ENCODE peak calls at places on chromosomes 11 and 22, in eight cellular contexts. G is HuH-7; I is stimulated activated CD8-positive, alpha-beta memory T cell treated with anti-CD3 and anti-CD28 coated beads, Interleukin-12 subunit alpha, Interleukin-12 subunit beta, amount 100 ng/mL, for 4 hours; Z is non-pigmented ciliary epithelial cell; H is LoVo; P is fibroblast of mammary gland; N is fibroblast of lung; M is endothelial cell. L is an unnamed sample.

GRCh38 chr11:110430267-110431211 is 791 bp downstream of the FDX1 start:
- DNase-seq in G (peak; percentile 25), I (no peak), Z (no peak), H (no peak), P (peak; percentile 48), N (peak; percentile 50), M (no peak), L (peak; percentile 63)

GRCh38 chr11:2142762-2143202 is 3.6 kb upstream of the IGF2 start:
- DNase-seq in G (no peak), I (no peak), Z (no peak), H (no peak), P (peak; percentile 42), N (no peak), M (no peak), L (no peak)

GRCh38 chr11:32100495-32100894 is 9.6 kb downstream of the RCN1 start:
- DNase-seq in G (no peak), I (no peak), Z (no peak), H (no peak), P (peak; percentile 52), N (no peak), M (no peak), L (no peak)

GRCh38 chr11:95520361-95520760 is 269.2 kb downstream of the FAM76B start:
- DNase-seq in G (no peak), I (no peak), Z (no peak), H (no peak), P (no peak), N (no peak), M (no peak), L (no peak)

GRCh38 chr11:88231894-88232482 is 56.7 kb upstream of the RAB38 start:
- DNase-seq in G (peak; percentile 23), I (no peak), Z (peak; percentile 5), H (peak; percentile 24), P (peak; percentile 62), N (peak; percentile 61), M (peak; percentile 41), L (no peak)

GRCh38 chr22:46480396-46480795 is 57.0 kb downstream of the CELSR1 start:
- DNase-seq in G (no peak), I (no peak), Z (no peak), H (no peak), P (no peak), N (no peak), M (no peak), L (no peak)

GRCh38 chr11:91717169-91717568 is 507.4 kb upstream of the FAT3 start:
- DNase-seq in G (no peak), I (no peak), Z (no peak), H (no peak), P (no peak), N (no peak), M (no peak), L (no peak)

GRCh38 chr11:124837491-124837856 is 27.8 kb upstream of the ROBO3 start:
- DNase-seq in G (peak; percentile 62), I (no peak), Z (peak; percentile 89), H (peak; percentile 57), P (peak; percentile 91), N (peak; percentile 93), M (peak; percentile 34), L (no peak)

GRCh38 chr11:72584293-72584921 is 89.8 kb downstream of the PDE2A start:
- DNase-seq in G (no peak), I (peak; percentile 46), Z (no peak), H (no peak), P (peak; percentile 38), N (peak; percentile 6), M (peak; percentile 36), L (no peak)

GRCh38 chr22:17217179-17217578 is 2.1 kb downstream of the ADA2 start:
- DNase-seq in G (no peak), I (no peak), Z (no peak), H (no peak), P (no peak), N (no peak), M (no peak), L (no peak)

GRCh38 chr11:110755961-110756360 is 43.7 kb upstream of the ARHGAP20 start:
- DNase-seq in G (no peak), I (no peak), Z (no peak), H (no peak), P (no peak), N (peak; percentile 34), M (no peak), L (no peak)

GRCh38 chr11:102148059-102148458 is 37.8 kb downstream of the YAP1 start:
- DNase-seq in G (no peak), I (no peak), Z (no peak), H (no peak), P (no peak), N (no peak), M (no peak), L (no peak)

GRCh38 chr22:19213496-19214473 is 35.2 kb upstream of the SLC25A1 start:
- DNase-seq in G (no peak), I (no peak), Z (no peak), H (no peak), P (no peak), N (peak; percentile 72), M (no peak), L (peak; percentile 20)

GRCh38 chr11:2425506-2425905 is 18.8 kb downstream of the TRPM5 start:
- DNase-seq in G (no peak), I (no peak), Z (no peak), H (no peak), P (no peak), N (no peak), M (no peak), L (no peak)

GRCh38 chr11:2107941-2108630 is 31.1 kb downstream of the IGF2 start:
- DNase-seq in G (no peak), I (no peak), Z (no peak), H (no peak), P (no peak), N (no peak), M (no peak), L (no peak)

GRCh38 chr22:25176175-25176574 is 23.5 kb upstream of the CRYBB3 start:
- DNase-seq in G (no peak), I (no peak), Z (no peak), H (no peak), P (no peak), N (no peak), M (no peak), L (no peak)

GRCh38 chr11:75583710-75584658 is 21.9 kb downstream of the SERPINH1 start:
- DNase-seq in G (no peak), I (no peak), Z (no peak), H (peak; percentile 18), P (peak; percentile 72), N (peak; percentile 78), M (peak; percentile 62), L (peak; percentile 43)

GRCh38 chr11:72072348-72072747 is 8.0 kb downstream of the NUMA1 start:
- DNase-seq in G (no peak), I (no peak), Z (peak; percentile 77), H (no peak), P (peak; percentile 61), N (peak; percentile 71), M (no peak), L (no peak)

GRCh38 chr11:76824083-76824939 is 36.4 kb upstream of the ACER3 start:
- DNase-seq in G (no peak), I (no peak), Z (no peak), H (no peak), P (peak; percentile 40), N (no peak), M (no peak), L (no peak)

GRCh38 chr11:68214173-68215086 is 1.3 kb upstream of the KMT5B start:
- DNase-seq in G (peak; percentile 78), I (no peak), Z (no peak), H (no peak), P (no peak), N (peak; percentile 12), M (peak; percentile 35), L (no peak)

GRCh38 chr11:126490261-126490660 is 134.8 kb downstream of the ST3GAL4 start:
- DNase-seq in G (no peak), I (no peak), Z (no peak), H (no peak), P (no peak), N (no peak), M (no peak), L (no peak)

GRCh38 chr22:29011868-29012428 is 49.7 kb downstream of the C22orf31 start:
- DNase-seq in G (no peak), I (no peak), Z (no peak), H (no peak), P (no peak), N (no peak), M (no peak), L (peak; percentile 55)

GRCh38 chr11:129724866-129725265 is 90.8 kb upstream of the TMEM45B start:
- DNase-seq in G (no peak), I (no peak), Z (no peak), H (no peak), P (no peak), N (no peak), M (no peak), L (no peak)

GRCh38 chr22:22912722-22913253 is 25.2 kb downstream of the IGLL5 start:
- DNase-seq in G (no peak), I (no peak), Z (no peak), H (no peak), P (no peak), N (no peak), M (no peak), L (no peak)

GRCh38 chr11:84720706-84721402 is 906.3 kb downstream of the DLG2 start:
- DNase-seq in G (no peak), I (no peak), Z (no peak), H (no peak), P (peak; percentile 1), N (peak; percentile 1), M (peak; percentile 36), L (no peak)

GRCh38 chr11:115916596-115916995 is 412.4 kb upstream of the CADM1 start:
- DNase-seq in G (no peak), I (no peak), Z (no peak), H (no peak), P (no peak), N (no peak), M (no peak), L (no peak)

GRCh38 chr11:111299111-111300026 is 1.0 kb downstream of the POU2AF3 start:
- DNase-seq in G (peak; percentile 77), I (no peak), Z (no peak), H (peak; percentile 61), P (peak; percentile 33), N (peak; percentile 46), M (peak; percentile 75), L (no peak)

GRCh38 chr11:118113031-118113430 is 26.3 kb upstream of the SMIM35 start:
- DNase-seq in G (no peak), I (no peak), Z (no peak), H (no peak), P (no peak), N (no peak), M (no peak), L (no peak)

GRCh38 chr11:126111458-126112116 is 48.9 kb upstream of the CDON start:
- DNase-seq in G (no peak), I (no peak), Z (no peak), H (no peak), P (no peak), N (no peak), M (no peak), L (no peak)

L was measured in caudate nucleus.